ENCODE peak calls at places on chromosomes 12 and 14, in five cellular contexts. N, L, S, W and I are unnamed samples.
A peak's percentile ranks its signal among the peaks of the same experiment; 100 is the strongest.

GRCh38 chr12:80939231-80939950 is 1.7 kb upstream of the LIN7A start:
- DNase-seq in N (no peak), L (no peak), S (no peak), W (no peak), I (no peak)

GRCh38 chr14:56341766-56342418 is 223.7 kb downstream of the PELI2 start:
- DNase-seq in N (peak; percentile 92), L (no peak), S (peak; percentile 74), W (no peak), I (no peak)

GRCh38 chr12:3043406-3043805 is 33.8 kb upstream of the TSPAN9 start:
- DNase-seq in N (no peak), L (no peak), S (no peak), W (no peak), I (no peak)

GRCh38 chr12:15883536-15883935 is 1.3 kb downstream of the STRAP start:
- DNase-seq in N (peak; percentile 20), L (no peak), S (peak; percentile 27), W (no peak), I (no peak)

GRCh38 chr12:24795699-24796385 is 153.1 kb downstream of the BCAT1 start:
- DNase-seq in N (no peak), L (no peak), S (peak; percentile 17), W (no peak), I (no peak)

GRCh38 chr14:33110737-33111443 is 172.2 kb downstream of the NPAS3 start:
- DNase-seq in N (no peak), L (no peak), S (no peak), W (no peak), I (no peak)

GRCh38 chr14:77133718-77134338 is 7.8 kb downstream of the ZDHHC22 start:
- DNase-seq in N (peak; percentile 61), L (peak; percentile 80), S (peak; percentile 56), W (peak; percentile 86), I (peak; percentile 87)

GRCh38 chr12:129052373-129052772 is 199.1 kb downstream of the GLT1D1 start:
- DNase-seq in N (no peak), L (no peak), S (no peak), W (no peak), I (no peak)

GRCh38 chr14:23941669-23942068 is 11.9 kb upstream of the DHRS4 start:
- DNase-seq in N (no peak), L (no peak), S (no peak), W (no peak), I (no peak)

DNA sequence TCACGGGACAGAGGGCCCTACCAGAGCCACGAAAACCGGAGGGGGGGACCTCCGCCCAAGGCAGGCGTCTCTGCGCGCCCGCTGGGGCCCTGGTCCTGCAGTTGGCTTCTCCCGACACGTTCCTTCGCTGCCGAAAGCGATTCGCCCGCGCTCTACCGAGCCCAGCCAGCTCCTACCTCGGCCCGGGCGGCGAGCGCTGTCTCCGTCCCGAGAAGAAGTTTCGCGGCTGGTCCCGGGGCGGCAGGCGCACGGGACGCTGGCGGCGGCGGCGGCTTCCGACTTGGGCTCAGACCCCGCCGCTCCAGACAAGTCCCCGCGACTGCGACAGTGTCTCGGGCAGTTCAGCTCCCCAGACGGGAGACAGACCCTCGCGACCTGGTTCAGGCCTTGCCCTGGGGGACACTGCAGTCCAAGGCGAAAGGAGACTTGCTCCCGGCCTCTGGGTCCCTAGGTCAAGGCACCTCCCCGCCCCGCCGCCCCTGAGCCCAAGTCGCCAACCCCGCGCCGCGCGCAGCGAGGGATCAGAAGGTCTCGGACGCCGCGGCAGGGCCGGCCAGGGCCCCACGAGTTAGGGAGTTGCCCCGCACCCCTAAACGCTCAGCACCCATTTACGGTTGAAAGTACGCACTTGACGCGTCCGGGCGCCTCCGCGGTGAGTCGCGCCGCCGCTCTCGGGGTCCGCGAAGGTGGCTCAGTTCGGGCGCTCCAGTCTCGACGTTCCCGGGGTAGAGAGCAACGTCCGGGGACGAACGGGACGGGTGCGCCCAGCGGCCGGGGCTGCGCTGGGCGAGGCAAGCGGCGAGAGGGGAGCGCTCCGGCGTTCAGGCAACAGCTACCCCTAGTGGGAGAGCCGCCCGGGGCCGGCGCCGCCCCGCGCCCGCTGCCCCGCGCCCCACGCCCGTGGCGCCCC is 1.4 kb upstream of the DIO3 start:
- DNase-seq in N (peak; percentile 3), L (no peak), S (no peak), W (no peak), I (peak; percentile 9)
- H3K4me3 ChIP-seq in N (no peak overlapping the region), L (peak overlapping the region; percentile 21), S (peak overlapping the region; percentile 33), W (peak overlapping the region; percentile 54), I (peak overlapping the region; percentile 76)

DNA sequence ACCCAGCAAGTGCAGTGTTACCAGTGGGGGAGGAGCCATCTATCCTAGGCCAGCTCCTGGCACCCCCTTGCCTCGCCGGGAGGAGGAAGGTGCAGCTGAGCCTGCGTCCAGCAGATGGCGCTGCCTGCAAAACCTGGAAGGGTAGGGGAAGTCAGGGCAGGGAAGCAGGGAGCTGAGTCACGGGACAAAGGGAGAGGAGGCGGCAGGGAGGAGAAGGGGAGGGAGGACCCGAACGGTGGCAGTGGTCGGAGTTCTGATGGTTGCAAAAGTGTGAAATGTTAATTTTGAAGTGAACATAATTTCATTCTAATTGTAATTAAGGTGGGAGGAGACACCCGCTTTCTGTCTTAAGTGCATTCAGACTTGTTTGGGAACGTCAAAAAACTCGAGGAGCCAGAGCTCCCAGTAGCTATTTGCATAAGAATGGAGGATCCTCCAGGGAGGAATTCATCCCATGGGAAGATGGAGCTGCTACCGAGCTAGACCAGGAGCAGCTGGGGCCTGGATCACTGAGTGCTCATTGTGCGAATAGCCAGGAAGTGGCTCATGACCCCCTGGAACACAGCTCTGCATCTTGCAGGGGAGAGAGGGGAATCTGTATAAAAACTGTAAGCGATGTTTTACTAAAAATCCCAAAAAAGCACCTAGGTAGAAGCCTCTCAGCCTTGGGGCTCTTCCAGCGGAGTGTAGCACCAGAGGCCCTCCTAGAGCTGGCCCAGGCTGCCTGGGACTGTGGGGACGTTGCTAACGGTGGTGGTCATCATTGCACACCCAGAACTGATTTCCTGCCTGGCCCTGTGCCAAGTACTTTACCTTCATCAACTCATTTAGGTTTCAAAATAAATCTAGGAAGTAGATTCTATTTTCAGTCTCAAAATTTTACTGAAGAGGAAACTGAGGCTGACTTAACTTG is 59.5 kb downstream of the EMP1 start:
- DNase-seq in N (peak; percentile 92), L (peak; percentile 90), S (peak; percentile 93), W (peak; percentile 93), I (peak; percentile 97)
- H4K91ac ChIP-seq in N (peak overlapping the region; percentile 41), L (peak overlapping the region; percentile 98), S (no peak overlapping the region), W (no peak overlapping the region), I (no peak overlapping the region)

DNA sequence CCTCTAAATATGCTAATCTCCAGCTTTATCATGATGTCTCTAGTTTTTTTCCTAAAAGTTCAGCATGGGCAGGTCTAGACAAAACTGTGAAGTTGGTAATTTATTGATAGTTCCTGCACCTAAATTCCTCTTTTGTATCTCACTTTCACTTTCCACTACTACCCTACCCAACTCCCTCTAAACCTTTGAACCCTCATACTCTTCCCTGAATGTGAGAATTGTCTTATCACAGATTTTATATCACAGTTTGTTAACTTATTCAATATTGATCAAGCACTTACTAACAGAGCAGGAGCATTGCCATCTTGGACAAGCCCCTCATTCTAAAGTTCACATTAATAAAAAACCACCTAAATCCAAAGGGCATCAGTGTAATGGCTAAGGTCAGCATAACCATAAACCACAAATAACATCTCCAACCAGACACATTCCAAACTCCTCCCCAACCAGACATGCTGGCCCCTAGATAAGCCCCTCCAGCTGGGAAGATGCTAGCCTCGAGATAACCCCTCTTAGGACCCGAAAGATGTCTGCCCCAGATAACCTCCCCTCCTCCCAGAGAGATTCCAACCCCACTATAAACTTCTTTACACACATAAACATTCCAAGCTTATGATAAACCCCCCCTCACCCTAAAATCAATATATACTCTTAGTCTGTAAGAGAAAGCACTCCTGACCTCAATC is 78.7 kb downstream of the FSCB start:
- DNase-seq in N (no peak), L (no peak), S (no peak), W (no peak), I (no peak)
- H3K9me3 ChIP-seq in N (no peaks in the 10 kb centered on the region), L (no peaks in the 10 kb centered on the region), S (no peaks in the 10 kb centered on the region), W (no peaks in the 10 kb centered on the region), I (no peaks in the 10 kb centered on the region)

GRCh38 chr12:108543642-108544041 is 17.3 kb downstream of the SART3 start:
- DNase-seq in N (no peak), L (no peak), S (no peak), W (no peak), I (no peak)
- H3K4me3 ChIP-seq in N (no peak overlapping the region), L (no peak overlapping the region), S (no peak overlapping the region), W (no peak overlapping the region), I (no peak overlapping the region)

GRCh38 chr12:71754461-71755145 is at the start of gene RAB21:
- DNase-seq in N (peak; percentile 95), L (peak; percentile 93), S (peak; percentile 98), W (peak; percentile 91), I (peak; percentile 99)
- H4K91ac ChIP-seq in N (peak within 1 kb of the TSS; percentile 68), L (no peak within 1 kb of the TSS), S (peak within 1 kb of the TSS; percentile 94), W (no peak within 1 kb of the TSS), I (peak within 1 kb of the TSS; percentile 84)